ENCODE peak calls at places on chromosomes 4 and X, in seven cellular contexts. C, R, D, M, N, W and L are unnamed samples.

GRCh38 chr4:4852591-4853362 is 6.7 kb upstream of the MSX1 start:
- DNase-seq in D (peak; percentile 58), N (no peak), R (no peak), C (peak; percentile 60), M (no peak), W (no peak), L (no peak)

GRCh38 chr4:72440404-72440803 is 128.6 kb downstream of the ADAMTS3 start:
- DNase-seq in C (no peak), N (no peak), M (no peak), W (no peak), D (no peak), R (no peak), L (no peak)

GRCh38 chr4:52196606-52197130 is 145.6 kb downstream of the SPATA18 start:
- DNase-seq in N (no peak), W (no peak), M (no peak), R (no peak), D (no peak), C (no peak), L (no peak)

GRCh38 chrX:67545772-67546495 is 2.1 kb downstream of the AR start:
- DNase-seq in N (no peak), C (peak; percentile 17), R (no peak), M (peak; percentile 73), D (no peak), W (no peak), L (no peak)

GRCh38 chr4:71978192-71978845 is 53.5 kb upstream of the NPFFR2 start:
- DNase-seq in N (no peak), W (no peak), R (no peak), M (no peak), C (no peak), D (no peak), L (no peak)

GRCh38 chr4:53514509-53514908 is 76.8 kb downstream of the LNX1 start:
- DNase-seq in C (no peak), N (no peak), R (no peak), M (no peak), D (no peak), W (no peak), L (no peak)

GRCh38 chrX:17976955-17977354 is 115.9 kb upstream of the RAI2 start:
- DNase-seq in C (no peak), W (no peak), M (no peak), D (no peak), R (no peak), N (no peak), L (no peak)

GRCh38 chrX:101078716-101079115 is at the start of gene TMEM35A:
- DNase-seq in R (no peak), N (no peak), C (peak; percentile 24), W (no peak), M (no peak), D (no peak), L (no peak)

GRCh38 chrX:64853424-64853823 is 122.8 kb downstream of the ZC4H2 start:
- DNase-seq in W (no peak), M (no peak), C (no peak), D (no peak), N (no peak), R (no peak), L (no peak)

GRCh38 chr4:17347445-17347844 is 164.4 kb downstream of the QDPR start:
- DNase-seq in D (peak; percentile 3), C (peak; percentile 57), R (no peak), N (no peak), W (no peak), M (no peak), L (peak; percentile 11)

GRCh38 chr4:25012671-25013070 is 18.1 kb downstream of the LGI2 start:
- DNase-seq in D (no peak), W (no peak), M (no peak), C (no peak), N (no peak), R (no peak), L (no peak)

GRCh38 chrX:38163193-38163592 is 57.5 kb downstream of the SRPX start:
- DNase-seq in N (no peak), D (no peak), R (no peak), C (no peak), M (no peak), W (no peak), L (no peak)

GRCh38 chrX:46588263-46588662 is 14.7 kb downstream of the CHST7 start:
- DNase-seq in D (no peak), N (no peak), C (peak; percentile 83), M (no peak), R (no peak), W (no peak), L (peak; percentile 1)

GRCh38 chr4:59094505-59094904 is 1984.3 kb upstream of the IGFBP7 start:
- DNase-seq in C (no peak), M (no peak), R (no peak), W (no peak), N (no peak), D (no peak), L (no peak)